ENCODE peak calls at places on chromosomes 4 and X, in six cellular contexts. T is HL-60, I is coronary artery, K is HepG2, E is astrocyte of the spinal cord, Q is cardiac muscle cell. L is an unnamed sample.

GRCh38 chrX:132393992-132394391 is 94.8 kb downstream of the MBNL3 start:
- DNase-seq in T (no peak), I (no peak), K (no peak), E (no peak), Q (no peak), L (no peak)

GRCh38 chrX:2642146-2642545 is 48.9 kb upstream of the CD99 start:
- DNase-seq in T (no peak), I (no peak), K (no peak), E (no peak), Q (no peak), L (no peak)

GRCh38 chr4:65450899-65451298 is 219.4 kb downstream of the EPHA5 start:
- DNase-seq in T (no peak), I (no peak), K (no peak), E (no peak), Q (no peak), L (no peak)

GRCh38 chrX:155094468-155095061 is 23.3 kb downstream of the BRCC3 start:
- DNase-seq in T (peak), I (no peak), K (peak), E (peak), Q (peak), L (no peak)

GRCh38 chrX:95427389-95427788 is 1257.3 kb upstream of the DIAPH2 start:
- DNase-seq in T (no peak), I (no peak), K (no peak), E (peak), Q (no peak), L (no peak)

GRCh38 chr4:72971572-72971971 is 97.9 kb downstream of the COX18 start:
- DNase-seq in T (no peak), I (no peak), K (no peak), E (peak), Q (no peak), L (no peak)

GRCh38 chrX:26008691-26009090 is 129.5 kb upstream of the MAGEB18 start:
- DNase-seq in T (no peak), I (no peak), K (no peak), E (no peak), Q (no peak), L (no peak)

GRCh38 chrX:131735127-131735526 is 191.3 kb downstream of the OR13H1 start:
- DNase-seq in T (no peak), I (no peak), K (no peak), E (peak), Q (no peak), L (no peak)

GRCh38 chr4:3263053-3263958 is 14.3 kb downstream of the MSANTD1 start:
- DNase-seq in T (no peak), I (peak), K (no peak), E (no peak), Q (no peak), L (no peak)

GRCh38 chr4:37767546-37767945 is 58.9 kb upstream of the PGM2 start:
- DNase-seq in T (peak), I (no peak), K (peak), E (peak), Q (no peak), L (no peak)

GRCh38 chrX:6472652-6473342 is 62.1 kb downstream of the VCX3A start:
- DNase-seq in T (no peak), I (no peak), K (no peak), E (no peak), Q (no peak), L (no peak)

GRCh38 chrX:134294548-134294947 is 57.6 kb downstream of the CCDC160 start:
- DNase-seq in T (no peak), I (no peak), K (no peak), E (peak), Q (peak), L (no peak)

GRCh38 chr4:4685810-4686209 is 144.0 kb upstream of the STX18 start:
- DNase-seq in T (no peak), I (no peak), K (no peak), E (no peak), Q (no peak), L (no peak)

GRCh38 chrX:69503228-69503834 is 795 bp upstream of the NALF2 start:
- DNase-seq in T (no peak), I (no peak), K (peak), E (no peak), Q (no peak), L (no peak)

GRCh38 chr4:52579602-52580272 is 79.4 kb downstream of the USP46 start:
- DNase-seq in T (no peak), I (no peak), K (no peak), E (no peak), Q (no peak), L (no peak)

GRCh38 chrX:72540318-72540717 is 32.3 kb downstream of the HDAC8 start:
- DNase-seq in T (no peak), I (no peak), K (peak), E (peak), Q (peak), L (no peak)

GRCh38 chr4:110483516-110483915 is 7.6 kb downstream of the ENPEP start:
- DNase-seq in T (no peak), I (no peak), K (no peak), E (no peak), Q (no peak), L (no peak)

GRCh38 chr4:97432551-97432950 is 710.7 kb downstream of the STPG2 start:
- DNase-seq in T (no peak), I (no peak), K (no peak), E (no peak), Q (no peak), L (no peak)

GRCh38 chr4:25449688-25450087 is 72.6 kb downstream of the ANAPC4 start:
- DNase-seq in T (no peak), I (no peak), K (no peak), E (no peak), Q (no peak), L (peak)

GRCh38 chrX:5402461-5402860 is 826.2 kb downstream of the NLGN4X start:
- DNase-seq in T (no peak), I (no peak), K (no peak), E (no peak), Q (no peak), L (no peak)

GRCh38 chr4:174553828-174554227 is 31.5 kb upstream of the HPGD start:
- DNase-seq in T (no peak), I (no peak), K (no peak), E (peak), Q (no peak), L (no peak)

GRCh38 chr4:57020467-57021101 is 41.9 kb downstream of the POLR2B start:
- DNase-seq in T (no peak), I (no peak), K (no peak), E (peak), Q (no peak), L (no peak)

GRCh38 chrX:16479206-16479869 is 170.6 kb upstream of the S100G start:
- DNase-seq in T (no peak), I (no peak), K (peak), E (peak), Q (no peak), L (no peak)

GRCh38 chr4:3489451-3489962 is 26.4 kb downstream of the DOK7 start:
- DNase-seq in T (no peak), I (no peak), K (no peak), E (no peak), Q (no peak), L (no peak)

GRCh38 chr4:85147481-85148076 is 181.1 kb upstream of the WDFY3 start:
- DNase-seq in T (peak), I (no peak), K (peak), E (peak), Q (peak), L (peak)

GRCh38 chr4:22739933-22740332 is 47.2 kb downstream of the GBA3 start:
- DNase-seq in T (no peak), I (no peak), K (no peak), E (no peak), Q (no peak), L (no peak)

GRCh38 chrX:10157545-10157944 is 770 bp downstream of the CLCN4 start:
- DNase-seq in T (no peak), I (no peak), K (no peak), E (peak), Q (no peak), L (no peak)

GRCh38 chr4:97105716-97106115 is 1037.6 kb downstream of the STPG2 start:
- DNase-seq in T (no peak), I (no peak), K (no peak), E (no peak), Q (no peak), L (no peak)

GRCh38 chr4:119170195-119170594 is 34.6 kb downstream of the MYOZ2 start:
- DNase-seq in T (no peak), I (no peak), K (no peak), E (no peak), Q (no peak), L (no peak)

GRCh38 chrX:264634-265455 is 16.3 kb upstream of the PLCXD1 start:
- DNase-seq in T (peak), I (no peak), K (peak), E (no peak), Q (no peak), L (no peak)

GRCh38 chr4:145153181-145153903 is 27.0 kb downstream of the OTUD4 start:
- DNase-seq in T (no peak), I (no peak), K (no peak), E (no peak), Q (no peak), L (no peak)

GRCh38 chr4:117420966-117421365 is 335.6 kb upstream of the TRAM1L1 start:
- DNase-seq in T (no peak), I (no peak), K (no peak), E (no peak), Q (no peak), L (no peak)

GRCh38 chr4:55949480-55949802 is 696 bp downstream of the CEP135 start:
- DNase-seq in T (no peak), I (no peak), K (no peak), E (no peak), Q (peak), L (no peak)

GRCh38 chr4:25913851-25914669 is at the start of gene SMIM20:
- DNase-seq in T (peak), I (peak), K (peak), E (peak), Q (peak), L (peak)

GRCh38 chr4:336099-336892 is 1.3 kb upstream of the ZNF141 start:
- DNase-seq in T (no peak), I (peak), K (no peak), E (no peak), Q (peak), L (peak)

GRCh38 chrX:48617542-48618340 is 20.4 kb downstream of the WDR13 start:
- DNase-seq in T (no peak), I (no peak), K (no peak), E (peak), Q (no peak), L (no peak)

GRCh38 chrX:1262369-1262768 is 6.2 kb upstream of the CSF2RA start:
- DNase-seq in T (no peak), I (no peak), K (no peak), E (no peak), Q (no peak), L (no peak)

GRCh38 chr4:114021445-114021844 is 42.0 kb upstream of the ARSJ start:
- DNase-seq in T (no peak), I (no peak), K (no peak), E (no peak), Q (no peak), L (no peak)

GRCh38 chr4:7195138-7195510 is 2.8 kb downstream of the SORCS2 start:
- DNase-seq in T (no peak), I (peak), K (no peak), E (no peak), Q (no peak), L (no peak)

GRCh38 chr4:7195546-7196282 is 3.4 kb downstream of the SORCS2 start:
- DNase-seq in T (no peak), I (no peak), K (no peak), E (peak), Q (no peak), L (no peak)

GRCh38 chr4:7196283-7196651 is 3.9 kb downstream of the SORCS2 start:
- DNase-seq in T (no peak), I (peak), K (no peak), E (no peak), Q (no peak), L (no peak)

GRCh38 chr4:7193040-7193958 is 961 bp downstream of the SORCS2 start:
- DNase-seq in T (no peak), I (peak), K (no peak), E (no peak), Q (peak), L (no peak)

GRCh38 chr4:7194251-7195137 is 2.2 kb downstream of the SORCS2 start:
- DNase-seq in T (no peak), I (peak), K (no peak), E (no peak), Q (peak), L (no peak)
- TF ChIP-seq CTCF in T (no peak), I (no peak), K (peak), E (peak), Q (peak), L (peak)

GRCh38 chr4:104066533-104066932 is 346.7 kb upstream of the TACR3 start:
- DNase-seq in T (no peak), I (no peak), K (no peak), E (no peak), Q (no peak), L (no peak)

GRCh38 chr4:104063341-104063740 is 343.6 kb upstream of the TACR3 start:
- DNase-seq in T (no peak), I (no peak), K (no peak), E (no peak), Q (no peak), L (no peak)

DNA sequence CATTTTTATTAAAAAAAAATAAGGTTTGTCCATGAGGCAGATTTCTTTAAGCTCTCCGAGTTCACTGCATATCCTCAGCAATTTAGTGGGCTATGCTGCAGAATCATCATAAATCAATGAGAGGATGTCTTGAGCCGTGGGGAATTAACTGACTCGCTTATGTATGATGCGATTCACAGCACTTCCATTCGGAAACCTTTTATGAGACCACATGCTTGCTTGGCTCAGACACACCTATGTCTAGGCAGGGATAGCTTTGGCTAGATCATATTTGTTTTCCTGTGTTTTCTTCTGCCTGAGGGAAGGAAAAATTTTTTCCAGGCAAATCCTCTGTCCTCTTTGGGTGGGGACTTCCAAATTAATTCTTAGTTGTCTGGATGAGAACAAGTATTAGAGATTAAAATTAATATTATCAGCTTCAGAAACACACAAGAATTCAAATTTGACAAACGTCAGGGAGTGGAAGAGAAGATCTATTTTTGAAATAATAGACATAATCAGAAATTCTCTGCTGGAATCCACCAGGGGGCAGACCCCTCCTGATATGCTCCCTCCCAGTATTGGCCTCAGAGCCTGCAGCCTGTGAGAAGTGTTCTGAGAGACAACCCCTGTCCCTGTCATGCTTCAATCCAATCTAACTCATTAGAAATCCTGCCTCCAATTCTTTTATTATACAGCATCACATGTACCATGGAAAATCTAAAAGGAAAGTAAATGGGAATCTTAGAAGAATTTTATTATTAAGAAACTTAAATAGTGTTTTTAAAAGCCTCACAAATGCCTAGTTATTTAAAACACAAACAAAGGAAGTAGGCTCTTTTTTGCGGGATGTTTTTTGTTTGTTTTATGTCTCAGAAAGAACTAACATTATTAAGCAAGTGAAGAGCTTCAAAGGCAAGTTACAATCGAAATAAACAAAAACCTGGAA is 345.1 kb upstream of the TACR3 start:
- DNase-seq in T (peak), I (no peak), K (peak), E (peak), Q (peak), L (peak)
- TF ChIP-seq CTCF in T (peak), I (peak), K (peak), E (peak), Q (peak), L (peak)

GRCh38 chr4:139761461-139761860 is 95.8 kb downstream of the MGST2 start:
- DNase-seq in T (no peak), I (peak), K (peak), E (no peak), Q (no peak), L (no peak)
- TF ChIP-seq CTCF in T (no peak), I (no peak), K (peak), E (peak), Q (peak), L (peak)

GRCh38 chr4:82842593-82842992 is 44.0 kb upstream of the SCD5 start:
- DNase-seq in T (peak), I (no peak), K (peak), E (no peak), Q (no peak), L (no peak)
- TF ChIP-seq CTCF in T (no peak), I (no peak), K (peak), E (peak), Q (peak), L (peak)

DNA sequence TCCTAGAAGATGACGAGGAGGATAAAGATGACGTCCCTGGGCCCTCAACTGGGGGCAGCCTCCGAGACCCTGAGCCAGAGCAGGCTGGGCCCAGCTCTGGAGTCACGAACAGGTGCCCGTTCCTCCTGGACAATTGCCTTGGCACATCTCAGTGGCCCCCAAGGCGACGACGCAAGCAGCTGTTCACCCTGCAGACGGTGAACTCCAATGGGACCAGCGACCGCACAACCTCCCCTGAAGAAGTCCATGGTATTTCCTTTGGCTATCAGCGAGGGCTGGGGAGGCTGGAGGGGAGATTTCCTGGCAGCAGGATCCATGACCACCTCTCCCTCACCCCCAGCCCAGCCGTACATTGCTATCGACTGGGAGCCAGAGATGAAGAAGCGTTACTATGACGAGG is 11.9 kb downstream of the USP11 start:
- DNase-seq in T (no peak), I (peak), K (no peak), E (no peak), Q (no peak), L (no peak)
- TF ChIP-seq CTCF in T (no peak), I (no peak), K (no peak), E (no peak), Q (no peak), L (no peak)

GRCh38 chr4:66955784-66956183 is 589.5 kb downstream of the CENPC start:
- DNase-seq in T (no peak), I (no peak), K (no peak), E (no peak), Q (no peak), L (no peak)

GRCh38 chr4:66956852-66957251 is 588.5 kb downstream of the CENPC start:
- DNase-seq in T (no peak), I (no peak), K (no peak), E (no peak), Q (no peak), L (no peak)

GRCh38 chr4:66959207-66959606 is 586.1 kb downstream of the CENPC start:
- DNase-seq in T (no peak), I (no peak), K (no peak), E (no peak), Q (no peak), L (no peak)

DNA sequence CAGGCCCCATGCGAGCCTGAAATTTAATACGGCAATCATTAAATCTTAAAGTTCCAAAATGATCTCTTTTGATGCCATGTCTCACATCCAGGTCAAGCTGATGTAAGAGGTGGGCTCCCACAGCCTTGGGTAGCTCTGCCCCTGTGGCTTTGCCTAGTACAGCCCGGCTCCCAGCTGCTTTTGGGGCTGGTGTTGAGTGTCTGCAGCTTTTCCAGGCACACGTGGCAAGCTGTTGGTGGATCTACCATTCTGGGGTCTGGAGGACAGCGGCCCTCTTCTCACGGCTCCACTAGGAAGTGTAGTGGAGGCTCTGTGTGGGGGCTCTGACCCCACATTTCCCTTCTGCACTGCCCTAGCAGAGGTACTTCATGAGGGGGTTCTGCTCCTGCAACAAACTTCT is 588.9 kb downstream of the CENPC start:
- DNase-seq in T (no peak), I (no peak), K (no peak), E (no peak), Q (no peak), L (no peak)
- TF ChIP-seq CTCF in T (no peak), I (no peak), K (no peak), E (no peak), Q (no peak), L (no peak)

GRCh38 chr4:188266386-188266785 is 127.1 kb downstream of the TRIML1 start:
- DNase-seq in T (no peak), I (no peak), K (no peak), E (no peak), Q (no peak), L (no peak)

GRCh38 chr4:188262464-188262863 is 123.2 kb downstream of the TRIML1 start:
- DNase-seq in T (no peak), I (no peak), K (no peak), E (peak), Q (no peak), L (no peak)

GRCh38 chr4:188270273-188271069 is 131.2 kb downstream of the TRIML1 start:
- DNase-seq in T (no peak), I (no peak), K (no peak), E (no peak), Q (no peak), L (no peak)

DNA sequence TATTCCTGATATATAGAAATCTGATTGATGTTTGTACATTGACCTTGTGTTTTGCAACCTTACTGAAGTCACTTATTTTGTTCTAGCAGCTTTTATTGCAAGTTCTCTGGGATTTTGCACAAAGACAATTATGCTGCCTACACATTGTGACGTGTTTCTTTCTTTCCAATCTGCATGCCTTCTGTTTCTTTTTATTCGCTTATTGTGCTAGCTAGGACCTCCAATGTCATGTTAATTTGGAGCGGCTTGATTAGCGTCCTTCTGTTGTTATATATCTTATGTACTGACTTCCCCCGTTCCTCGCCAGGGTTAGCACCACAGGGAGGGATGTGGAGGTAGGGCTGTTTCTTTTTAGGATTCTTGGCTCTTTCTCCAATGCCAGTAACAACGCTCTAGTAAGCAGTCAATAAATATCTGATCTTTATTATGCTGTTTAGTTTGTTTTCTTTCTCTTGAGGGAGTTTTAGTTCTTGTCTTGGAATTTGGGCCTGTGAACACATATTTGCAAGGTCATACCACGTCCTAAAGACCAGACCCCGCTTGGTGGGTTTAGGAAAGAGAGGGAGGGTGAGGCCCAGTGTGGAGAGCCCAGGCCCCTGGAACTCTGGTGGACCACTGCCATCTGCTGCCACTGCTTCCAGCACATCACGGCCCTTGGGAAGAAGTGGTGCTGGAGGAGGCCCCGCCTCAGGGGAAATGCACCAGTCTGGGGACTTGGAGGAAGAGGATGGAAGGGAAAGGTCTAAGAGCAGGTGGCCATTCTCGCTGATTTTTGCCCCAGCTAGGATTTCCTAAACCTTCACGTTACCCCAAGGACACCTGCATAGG is 129.1 kb downstream of the TRIML1 start:
- DNase-seq in T (no peak), I (no peak), K (no peak), E (no peak), Q (no peak), L (no peak)
- TF ChIP-seq CTCF in T (no peak), I (no peak), K (peak), E (no peak), Q (no peak), L (no peak)

L was measured in GM13977.